ENCODE peak calls at places on chromosome X, in five cellular contexts. V, A, Y, P and G are unnamed samples.

GRCh38 chrX:23931149-23931604 is 23.4 kb downstream of the CXorf58 start:
- DNase-seq in V (no peak), A (no peak), Y (peak; percentile 36), P (no peak), G (no peak)

GRCh38 chrX:120452131-120452530 is 17.0 kb downstream of the LAMP2 start:
- DNase-seq in V (no peak), A (no peak), Y (no peak), P (no peak), G (peak; percentile 46)

GRCh38 chrX:46554942-46555341 is 9.7 kb upstream of the ZNF674 start:
- DNase-seq in V (no peak), A (no peak), Y (no peak), P (no peak), G (peak; percentile 49)

GRCh38 chrX:19272452-19272851 is 71.3 kb upstream of the PDHA1 start:
- DNase-seq in V (no peak), A (no peak), Y (no peak), P (no peak), G (peak; percentile 8)

GRCh38 chrX:38163193-38163592 is 57.5 kb downstream of the SRPX start:
- DNase-seq in V (no peak), A (no peak), Y (no peak), P (no peak), G (peak; percentile 45)

GRCh38 chrX:74291577-74291963 is 12.4 kb upstream of the ZCCHC13 start:
- DNase-seq in V (no peak), A (no peak), Y (no peak), P (peak; percentile 10), G (no peak)

GRCh38 chrX:44585866-44586265 is 43.2 kb upstream of the FUNDC1 start:
- DNase-seq in V (no peak), A (no peak), Y (no peak), P (peak; percentile 33), G (no peak)

GRCh38 chrX:107542500-107542899 is 85.8 kb upstream of the PRPS1 start:
- DNase-seq in V (no peak), A (no peak), Y (no peak), P (no peak), G (no peak)

GRCh38 chrX:49988128-49988527 is 65.7 kb downstream of the CLCN5 start:
- DNase-seq in V (no peak), A (no peak), Y (no peak), P (no peak), G (no peak)

GRCh38 chrX:125170459-125170858 is 149.2 kb upstream of the TEX13C start:
- DNase-seq in V (no peak), A (no peak), Y (no peak), P (no peak), G (no peak)

GRCh38 chrX:41600266-41600665 is 88.5 kb upstream of the GPR34 start:
- DNase-seq in V (no peak), A (no peak), Y (no peak), P (no peak), G (peak; percentile 35)

GRCh38 chrX:149641432-149641831 is 9.8 kb upstream of the TMEM185A start:
- DNase-seq in V (no peak), A (no peak), Y (no peak), P (no peak), G (no peak)

GRCh38 chrX:86806786-86807185 is 658.5 kb downstream of the DACH2 start:
- DNase-seq in V (no peak), A (no peak), Y (peak; percentile 27), P (no peak), G (no peak)

GRCh38 chrX:115957862-115958490 is 212.6 kb upstream of the AGTR2 start:
- DNase-seq in V (no peak), A (no peak), Y (no peak), P (no peak), G (peak; percentile 0)

GRCh38 chrX:13000311-13000811 is 25.5 kb downstream of the TMSB4X start:
- DNase-seq in V (no peak), A (no peak), Y (no peak), P (no peak), G (no peak)

GRCh38 chrX:149630681-149631292 is 805 bp downstream of the TMEM185A start:
- DNase-seq in V (no peak), A (no peak), Y (no peak), P (no peak), G (peak; percentile 67)

GRCh38 chrX:10922158-10922557 is 189.0 kb upstream of the HCCS start:
- DNase-seq in V (no peak), A (no peak), Y (peak; percentile 33), P (no peak), G (peak; percentile 70)

GRCh38 chrX:80430826-80431501 is 10.7 kb downstream of the TENT5D start:
- DNase-seq in V (no peak), A (no peak), Y (no peak), P (no peak), G (no peak)

GRCh38 chrX:111555559-111555958 is 44.1 kb downstream of the SERTM2 start:
- DNase-seq in V (no peak), A (no peak), Y (no peak), P (no peak), G (no peak)

GRCh38 chrX:81120936-81121351 is 80.8 kb downstream of the HMGN5 start:
- DNase-seq in V (no peak), A (no peak), Y (peak; percentile 34), P (peak; percentile 20), G (peak; percentile 32)

GRCh38 chrX:30653415-30654131 is at the start of gene GK:
- DNase-seq in V (no peak), A (peak; percentile 84), Y (peak; percentile 24), P (no peak), G (peak; percentile 23)

GRCh38 chrX:43679778-43680177 is 23.7 kb downstream of the MAOA start:
- DNase-seq in V (no peak), A (no peak), Y (no peak), P (no peak), G (peak; percentile 77)

GRCh38 chrX:120819126-120819525 is 56.5 kb downstream of the CT47B1 start:
- DNase-seq in V (no peak), A (no peak), Y (no peak), P (no peak), G (no peak)

GRCh38 chrX:21885568-21885967 is 29.8 kb downstream of the YY2 start:
- DNase-seq in V (no peak), A (no peak), Y (no peak), P (no peak), G (peak; percentile 19)

GRCh38 chrX:107710617-107711391 is 64.8 kb downstream of the TSC22D3 start:
- DNase-seq in V (no peak), A (no peak), Y (peak; percentile 40), P (peak; percentile 70), G (peak; percentile 96)

GRCh38 chrX:47574609-47575325 is 7.5 kb upstream of the TIMP1 start:
- DNase-seq in V (peak; percentile 52), A (no peak), Y (no peak), P (no peak), G (peak; percentile 47)
- H3K4me3 ChIP-seq in V (no peak overlapping the region), A (no peak overlapping the region), Y (no peak overlapping the region), P (no peak overlapping the region), G (peak overlapping the region; percentile 32)

GRCh38 chrX:71629467-71629866 is 11.2 kb upstream of the CXCR3 start:
- DNase-seq in V (no peak), A (no peak), Y (no peak), P (no peak), G (no peak)
- H3K4me3 ChIP-seq in V (no peak overlapping the region), A (no peak overlapping the region), Y (no peak overlapping the region), P (no peak overlapping the region), G (no peak overlapping the region)

DNA sequence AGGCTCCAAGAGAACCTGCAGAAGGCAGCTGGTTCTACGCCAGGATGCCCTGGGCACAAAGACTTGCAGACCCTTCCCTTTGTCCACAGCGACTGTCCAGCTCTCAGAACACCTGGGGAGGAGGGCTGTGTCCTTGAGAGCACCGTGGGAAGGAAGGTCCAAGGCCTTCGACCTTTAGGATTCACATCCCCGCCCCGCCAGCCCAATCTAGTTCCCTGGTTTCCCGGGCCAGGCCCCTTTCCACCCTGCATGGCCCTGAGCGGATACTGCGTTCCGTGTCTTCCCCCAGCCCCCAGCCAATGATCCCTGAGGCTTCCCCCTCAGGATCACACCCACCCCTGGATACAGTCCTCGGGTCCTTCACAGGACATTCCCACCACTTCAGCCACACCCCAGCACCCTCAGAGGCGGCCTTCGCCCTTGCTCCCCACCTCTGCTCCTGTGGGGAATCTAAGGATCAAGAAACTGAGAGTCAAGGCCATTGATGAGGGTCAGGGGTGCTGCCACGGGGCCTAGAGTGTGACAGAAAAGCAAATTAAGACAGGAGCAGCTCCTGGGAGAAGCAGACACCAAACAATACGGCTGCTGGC is 9.1 kb downstream of the ABCD1 start:
- DNase-seq in V (no peak), A (no peak), Y (no peak), P (no peak), G (no peak)
- H3K4me3 ChIP-seq in V (no peak overlapping the region), A (no peak overlapping the region), Y (no peak overlapping the region), P (no peak overlapping the region), G (no peak overlapping the region)

GRCh38 chrX:101925733-101926132 is 6.1 kb downstream of the ZMAT1 start:
- DNase-seq in V (no peak), A (no peak), Y (no peak), P (no peak), G (no peak)

GRCh38 chrX:101932249-101932570 is 383 bp upstream of the ZMAT1 start:
- DNase-seq in V (no peak), A (no peak), Y (no peak), P (no peak), G (no peak)

GRCh38 chrX:101931494-101932248 is at the start of gene ZMAT1:
- DNase-seq in V (peak; percentile 94), A (peak; percentile 97), Y (peak; percentile 87), P (peak; percentile 84), G (peak; percentile 60)

GRCh38 chrX:101931104-101931493 is 728 bp downstream of the ZMAT1 start:
- DNase-seq in V (no peak), A (no peak), Y (no peak), P (no peak), G (no peak)
- H3K4me3 ChIP-seq in V (no peak overlapping the region), A (peak overlapping the region; percentile 73), Y (peak overlapping the region; percentile 45), P (peak overlapping the region; percentile 33), G (peak overlapping the region; percentile 51)